ENCODE peak calls at places on chromosomes 4 and X, in ten cellular contexts. L is activated CD8-positive, alpha-beta memory T cell treated with anti-CD3 and anti-CD28 coated beads for 4 hours; C is astrocyte of the hippocampus; R is HTR-8/SVneo; I is breast epithelium; S is activated T-cell treated with anti-CD3 and anti-CD28 coated beads, Interleukin-2, amount 50 U/mL, for 48 hours; Q is fibroblast of lung; U is left cardiac atrium; O is activated CD4-positive, alpha-beta T cell treated with anti-CD3 and anti-CD28 coated beads for 1 hour; A is CD14-positive monocyte. T is an unnamed sample.

GRCh38 chr4:88660446-88661294 is 37.0 kb downstream of the NAP1L5 start:
- DNase-seq in O (no peak), U (no peak), L (no peak), Q (peak), R (no peak), C (no peak), S (no peak), A (no peak), I (no peak), T (peak)

GRCh38 chr4:6527259-6527658 is 47.7 kb upstream of the MAN2B2 start:
- DNase-seq in C (peak), I (no peak), S (no peak), R (no peak), U (no peak), L (no peak), O (no peak), A (no peak), Q (no peak), T (no peak)

GRCh38 chr4:55079451-55080173 is 45.8 kb downstream of the KDR start:
- DNase-seq in R (no peak), A (no peak), O (no peak), Q (no peak), C (peak), S (no peak), U (peak), L (no peak), I (no peak), T (no peak)

GRCh38 chrX:107849747-107850478 is 24.2 kb downstream of the MID2 start:
- DNase-seq in O (no peak), A (no peak), I (no peak), L (no peak), C (no peak), U (no peak), S (no peak), R (no peak), Q (peak), T (peak)

GRCh38 chr4:2849267-2850140 is 5.9 kb downstream of the ADD1 start:
- DNase-seq in C (no peak), R (no peak), U (no peak), I (no peak), A (no peak), Q (no peak), S (peak), L (no peak), O (no peak), T (no peak)

GRCh38 chr4:48578132-48578964 is 88.3 kb downstream of the ZAR1 start:
- DNase-seq in I (no peak), O (no peak), S (peak), A (no peak), U (peak), Q (peak), C (peak), R (peak), L (peak), T (peak)

GRCh38 chr4:140240237-140240636 is 86.3 kb upstream of the MAML3 start:
- DNase-seq in A (no peak), S (no peak), O (no peak), C (no peak), Q (no peak), I (no peak), U (no peak), L (no peak), R (no peak), T (no peak)

GRCh38 chrX:154440623-154441357 is 3.2 kb upstream of the FAM50A start:
- DNase-seq in I (no peak), A (no peak), S (no peak), R (no peak), C (no peak), L (no peak), Q (no peak), O (no peak), U (no peak), T (no peak)

GRCh38 chr4:186719925-186720694 is 3.5 kb downstream of the FAT1 start:
- DNase-seq in R (no peak), O (no peak), C (peak), U (no peak), A (no peak), S (no peak), I (no peak), Q (peak), L (no peak), T (peak)

GRCh38 chr4:48141048-48141447 is 7.0 kb upstream of the TXK start:
- DNase-seq in U (no peak), C (peak), L (no peak), O (no peak), A (no peak), S (no peak), R (peak), Q (peak), I (no peak), T (peak)

GRCh38 chrX:78104447-78105176 is 564 bp downstream of the PGK1 start:
- DNase-seq in Q (peak), O (no peak), C (peak), R (peak), A (peak), U (peak), S (peak), I (no peak), L (no peak), T (peak)

GRCh38 chrX:39829965-39830364 is 267.8 kb downstream of the BCOR start:
- DNase-seq in U (no peak), R (no peak), A (no peak), C (no peak), L (no peak), O (no peak), Q (no peak), I (no peak), S (no peak), T (no peak)

T was measured in cardiac fibroblast.